ENCODE peak calls at places on chromosomes 13 and 19, in eight cellular contexts. One of them, this sample, is unnamed.

GRCh38 chr19:8174706-8175105 is 25.3 kb upstream of the FBN3 start:
- DNase-seq in bronchial epithelial cell: peak
- DNase-seq in spleen: no peak
- DNase-seq in upper lobe of right lung: no peak
- DNase-seq in AG04450: no peak
- DNase-seq in sigmoid colon: no peak
- DNase-seq in heart left ventricle: no peak
- DNase-seq in uterus: no peak
- DNase-seq in this sample: peak

GRCh38 chr19:42068756-42069571 is 1.0 kb downstream of the GRIK5 start:
- DNase-seq in bronchial epithelial cell: no peak
- DNase-seq in spleen: no peak
- DNase-seq in upper lobe of right lung: no peak
- DNase-seq in AG04450: no peak
- DNase-seq in sigmoid colon: no peak
- DNase-seq in heart left ventricle: peak
- DNase-seq in uterus: no peak
- DNase-seq in this sample: no peak

GRCh38 chr13:63696055-63696454 is 2280.4 kb upstream of the PCDH20 start:
- DNase-seq in bronchial epithelial cell: no peak
- DNase-seq in spleen: no peak
- DNase-seq in upper lobe of right lung: no peak
- DNase-seq in AG04450: peak
- DNase-seq in sigmoid colon: no peak
- DNase-seq in heart left ventricle: no peak
- DNase-seq in uterus: no peak
- DNase-seq in this sample: no peak

GRCh38 chr19:3464797-3465235 is 15.5 kb downstream of the SMIM24 start:
- DNase-seq in bronchial epithelial cell: no peak
- DNase-seq in spleen: no peak
- DNase-seq in upper lobe of right lung: peak
- DNase-seq in AG04450: no peak
- DNase-seq in sigmoid colon: no peak
- DNase-seq in heart left ventricle: no peak
- DNase-seq in uterus: no peak
- DNase-seq in this sample: no peak

GRCh38 chr19:50464348-50464747 is 12.0 kb upstream of the EMC10 start:
- DNase-seq in bronchial epithelial cell: no peak
- DNase-seq in spleen: no peak
- DNase-seq in upper lobe of right lung: no peak
- DNase-seq in AG04450: no peak
- DNase-seq in sigmoid colon: no peak
- DNase-seq in heart left ventricle: no peak
- DNase-seq in uterus: no peak
- DNase-seq in this sample: no peak

GRCh38 chr13:110307697-110308376 is 753 bp downstream of the COL4A2 start:
- DNase-seq in bronchial epithelial cell: no peak
- DNase-seq in spleen: no peak
- DNase-seq in upper lobe of right lung: no peak
- DNase-seq in AG04450: no peak
- DNase-seq in sigmoid colon: peak
- DNase-seq in heart left ventricle: no peak
- DNase-seq in uterus: no peak
- DNase-seq in this sample: no peak

GRCh38 chr13:71865858-71866172 is 1.2 kb downstream of the DACH1 start:
- DNase-seq in bronchial epithelial cell: no peak
- DNase-seq in spleen: peak
- DNase-seq in upper lobe of right lung: no peak
- DNase-seq in AG04450: no peak
- DNase-seq in sigmoid colon: peak
- DNase-seq in heart left ventricle: peak
- DNase-seq in uterus: peak
- DNase-seq in this sample: no peak

GRCh38 chr13:111044087-111044830 is 70.9 kb upstream of the ARHGEF7 start:
- DNase-seq in bronchial epithelial cell: no peak
- DNase-seq in spleen: no peak
- DNase-seq in upper lobe of right lung: no peak
- DNase-seq in AG04450: no peak
- DNase-seq in sigmoid colon: no peak
- DNase-seq in heart left ventricle: no peak
- DNase-seq in uterus: no peak
- DNase-seq in this sample: no peak

GRCh38 chr19:16594131-16594586 is 21.9 kb upstream of the SLC35E1 start:
- DNase-seq in bronchial epithelial cell: no peak
- DNase-seq in spleen: peak
- DNase-seq in upper lobe of right lung: no peak
- DNase-seq in AG04450: no peak
- DNase-seq in sigmoid colon: no peak
- DNase-seq in heart left ventricle: peak
- DNase-seq in uterus: no peak
- DNase-seq in this sample: no peak

GRCh38 chr13:59409211-59409610 is 754.5 kb downstream of the DIAPH3 start:
- DNase-seq in bronchial epithelial cell: no peak
- DNase-seq in spleen: peak
- DNase-seq in upper lobe of right lung: no peak
- DNase-seq in AG04450: peak
- DNase-seq in sigmoid colon: peak
- DNase-seq in heart left ventricle: peak
- DNase-seq in uterus: no peak
- DNase-seq in this sample: no peak

GRCh38 chr13:105914637-105915036 is 620.8 kb downstream of the EFNB2 start:
- DNase-seq in bronchial epithelial cell: peak
- DNase-seq in spleen: no peak
- DNase-seq in upper lobe of right lung: no peak
- DNase-seq in AG04450: peak
- DNase-seq in sigmoid colon: no peak
- DNase-seq in heart left ventricle: no peak
- DNase-seq in uterus: no peak
- DNase-seq in this sample: peak

GRCh38 chr13:31050486-31051400 is 111.0 kb downstream of the HSPH1 start:
- DNase-seq in bronchial epithelial cell: no peak
- DNase-seq in spleen: no peak
- DNase-seq in upper lobe of right lung: no peak
- DNase-seq in AG04450: no peak
- DNase-seq in sigmoid colon: no peak
- DNase-seq in heart left ventricle: no peak
- DNase-seq in uterus: no peak
- DNase-seq in this sample: no peak

GRCh38 chr19:12952488-12953455 is 4.3 kb downstream of the GADD45GIP1 start:
- DNase-seq in bronchial epithelial cell: peak
- DNase-seq in spleen: no peak
- DNase-seq in upper lobe of right lung: no peak
- DNase-seq in AG04450: no peak
- DNase-seq in sigmoid colon: no peak
- DNase-seq in heart left ventricle: peak
- DNase-seq in uterus: no peak
- DNase-seq in this sample: no peak

GRCh38 chr19:18007605-18007938 is 398 bp upstream of the ARRDC2 start:
- DNase-seq in bronchial epithelial cell: no peak
- DNase-seq in spleen: no peak
- DNase-seq in upper lobe of right lung: no peak
- DNase-seq in AG04450: no peak
- DNase-seq in sigmoid colon: no peak
- DNase-seq in heart left ventricle: no peak
- DNase-seq in uterus: no peak
- DNase-seq in this sample: no peak

GRCh38 chr19:18097217-18097992 is at the start of gene MAST3:
- DNase-seq in bronchial epithelial cell: peak
- DNase-seq in spleen: peak
- DNase-seq in upper lobe of right lung: peak
- DNase-seq in AG04450: no peak
- DNase-seq in sigmoid colon: peak
- DNase-seq in heart left ventricle: peak
- DNase-seq in uterus: peak
- DNase-seq in this sample: peak

GRCh38 chr13:37070956-37071355 is 11.5 kb upstream of the SUPT20H start:
- DNase-seq in bronchial epithelial cell: no peak
- DNase-seq in spleen: peak
- DNase-seq in upper lobe of right lung: no peak
- DNase-seq in AG04450: no peak
- DNase-seq in sigmoid colon: no peak
- DNase-seq in heart left ventricle: no peak
- DNase-seq in uterus: no peak
- DNase-seq in this sample: no peak

GRCh38 chr19:6276447-6276846 is 3.3 kb downstream of the MLLT1 start:
- DNase-seq in bronchial epithelial cell: no peak
- DNase-seq in spleen: no peak
- DNase-seq in upper lobe of right lung: peak
- DNase-seq in AG04450: no peak
- DNase-seq in sigmoid colon: peak
- DNase-seq in heart left ventricle: peak
- DNase-seq in uterus: peak
- DNase-seq in this sample: no peak

GRCh38 chr19:6278740-6279619 is 795 bp downstream of the MLLT1 start:
- DNase-seq in bronchial epithelial cell: no peak
- DNase-seq in spleen: no peak
- DNase-seq in upper lobe of right lung: no peak
- DNase-seq in AG04450: no peak
- DNase-seq in sigmoid colon: no peak
- DNase-seq in heart left ventricle: no peak
- DNase-seq in uterus: peak
- DNase-seq in this sample: no peak

GRCh38 chr19:6279620-6279930 is 200 bp downstream of the MLLT1 start:
- DNase-seq in bronchial epithelial cell: no peak
- DNase-seq in spleen: no peak
- DNase-seq in upper lobe of right lung: no peak
- DNase-seq in AG04450: no peak
- DNase-seq in sigmoid colon: no peak
- DNase-seq in heart left ventricle: no peak
- DNase-seq in uterus: no peak
- DNase-seq in this sample: no peak

GRCh38 chr19:6279931-6280591 is at the start of gene MLLT1:
- DNase-seq in bronchial epithelial cell: peak
- DNase-seq in spleen: peak
- DNase-seq in upper lobe of right lung: peak
- DNase-seq in AG04450: peak
- DNase-seq in sigmoid colon: peak
- DNase-seq in heart left ventricle: peak
- DNase-seq in uterus: peak
- DNase-seq in this sample: peak

GRCh38 chr19:6278051-6278450 is 1.7 kb downstream of the MLLT1 start:
- DNase-seq in bronchial epithelial cell: no peak
- DNase-seq in spleen: no peak
- DNase-seq in upper lobe of right lung: no peak
- DNase-seq in AG04450: no peak
- DNase-seq in sigmoid colon: no peak
- DNase-seq in heart left ventricle: no peak
- DNase-seq in uterus: no peak
- DNase-seq in this sample: no peak
- H3K4me3 ChIP-seq in bronchial epithelial cell: no peak
- H3K4me3 ChIP-seq in spleen: peak
- H3K4me3 ChIP-seq in upper lobe of right lung: peak
- H3K4me3 ChIP-seq in AG04450: peak
- H3K4me3 ChIP-seq in sigmoid colon: peak
- H3K4me3 ChIP-seq in heart left ventricle: no peak
- H3K4me3 ChIP-seq in uterus: no peak
- H3K4me3 ChIP-seq in this sample: no peak

DNA sequence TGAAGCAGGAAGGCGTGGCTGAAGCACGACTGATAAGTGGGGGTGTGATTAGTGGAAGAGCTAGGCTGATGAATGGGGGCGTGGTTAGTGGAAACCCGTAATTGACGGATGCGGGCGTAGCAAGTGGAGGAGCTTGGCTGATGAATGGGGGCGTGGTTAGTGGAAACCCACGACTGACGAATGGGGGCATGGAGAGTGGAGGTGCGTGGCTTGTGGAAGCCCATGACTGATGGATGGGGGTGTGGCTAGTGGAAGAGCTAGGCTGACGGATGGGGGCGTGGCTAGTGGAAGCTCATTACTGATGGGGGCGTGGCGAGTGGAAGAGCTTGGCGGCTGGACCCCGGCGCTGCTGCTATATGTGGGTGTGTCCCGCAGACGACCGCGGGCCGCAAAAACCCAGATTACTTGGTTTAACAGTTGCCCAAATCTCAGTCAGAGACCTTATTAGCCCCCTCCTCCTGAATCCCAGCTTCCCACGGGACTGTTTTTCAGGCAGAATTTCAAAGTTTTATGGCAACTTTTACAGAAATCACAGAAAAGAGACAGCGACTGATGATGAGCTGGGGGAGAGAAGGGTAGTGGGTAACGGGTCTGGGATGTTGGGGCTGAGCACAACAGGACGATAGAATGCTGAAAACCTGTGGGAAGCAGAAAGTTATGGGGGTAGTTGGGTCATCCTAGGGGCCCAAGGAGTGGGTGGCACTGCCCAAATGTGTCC is 9.0 kb upstream of the MEIS3 start:
- DNase-seq in bronchial epithelial cell: peak
- DNase-seq in spleen: no peak
- DNase-seq in upper lobe of right lung: peak
- DNase-seq in AG04450: peak
- DNase-seq in sigmoid colon: peak
- DNase-seq in heart left ventricle: peak
- DNase-seq in uterus: peak
- DNase-seq in this sample: peak
- TF ChIP-seq CTCF in bronchial epithelial cell: no peak
- TF ChIP-seq CTCF in spleen: no peak
- TF ChIP-seq CTCF in upper lobe of right lung: no peak
- TF ChIP-seq CTCF in AG04450: no peak
- TF ChIP-seq CTCF in sigmoid colon: no peak
- TF ChIP-seq CTCF in heart left ventricle: no peak
- TF ChIP-seq CTCF in uterus: no peak
- TF ChIP-seq CTCF in this sample: no peak

DNA sequence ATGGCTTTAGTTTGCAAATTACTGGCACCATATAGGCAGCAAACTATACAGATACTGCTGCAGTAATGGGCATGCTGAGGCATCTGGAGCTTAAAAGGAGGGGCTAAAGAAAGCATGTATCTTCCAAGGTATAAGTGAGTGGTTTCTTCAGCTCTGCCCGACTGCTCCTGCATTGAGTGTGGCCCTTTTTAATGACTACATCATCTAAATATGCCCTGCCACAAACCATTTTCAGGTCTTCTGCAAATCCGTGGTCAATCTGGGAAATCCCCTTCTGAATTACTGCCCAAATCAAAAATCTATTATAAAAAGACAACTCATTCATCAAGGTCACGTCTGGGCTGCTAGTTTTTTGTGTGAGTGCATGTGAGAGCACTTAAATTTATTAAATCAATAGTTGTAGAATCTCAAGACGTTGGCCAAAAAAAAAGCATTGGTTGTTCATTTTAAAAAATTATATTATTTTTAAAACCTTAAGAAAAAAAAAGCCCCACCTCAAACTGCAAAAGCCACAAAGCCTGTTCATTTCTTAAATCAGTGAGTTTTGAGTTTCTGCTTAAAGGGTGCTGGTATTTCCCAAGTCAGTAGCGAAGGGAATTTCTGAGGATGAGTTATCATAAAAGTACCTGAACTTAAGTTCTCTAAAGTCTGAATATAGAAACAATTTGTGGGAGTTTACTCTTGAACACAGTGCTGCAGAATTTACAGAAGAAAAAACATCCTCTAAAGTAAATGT is 16.3 kb downstream of the LCP1 start:
- DNase-seq in bronchial epithelial cell: no peak
- DNase-seq in spleen: no peak
- DNase-seq in upper lobe of right lung: no peak
- DNase-seq in AG04450: no peak
- DNase-seq in sigmoid colon: no peak
- DNase-seq in heart left ventricle: no peak
- DNase-seq in uterus: no peak
- DNase-seq in this sample: peak
- H3K4me3 ChIP-seq in bronchial epithelial cell: no peak
- H3K4me3 ChIP-seq in spleen: peak
- H3K4me3 ChIP-seq in upper lobe of right lung: no peak
- H3K4me3 ChIP-seq in AG04450: no peak
- H3K4me3 ChIP-seq in sigmoid colon: no peak
- H3K4me3 ChIP-seq in heart left ventricle: no peak
- H3K4me3 ChIP-seq in uterus: no peak
- H3K4me3 ChIP-seq in this sample: no peak

GRCh38 chr19:5225486-5226345 is 114.9 kb downstream of the PTPRS start:
- DNase-seq in bronchial epithelial cell: no peak
- DNase-seq in spleen: no peak
- DNase-seq in upper lobe of right lung: no peak
- DNase-seq in AG04450: no peak
- DNase-seq in sigmoid colon: no peak
- DNase-seq in heart left ventricle: no peak
- DNase-seq in uterus: no peak
- DNase-seq in this sample: no peak
- TF ChIP-seq CTCF in bronchial epithelial cell: peak
- TF ChIP-seq CTCF in spleen: no peak
- TF ChIP-seq CTCF in upper lobe of right lung: peak
- TF ChIP-seq CTCF in AG04450: peak
- TF ChIP-seq CTCF in sigmoid colon: peak
- TF ChIP-seq CTCF in heart left ventricle: peak
- TF ChIP-seq CTCF in uterus: no peak
- TF ChIP-seq CTCF in this sample: peak